ENCODE peak calls at places on chromosomes 1 and 21, in nine cellular contexts. D is amniotic stem cell, O is HT-29, Z is kidney glomerular epithelial cell, R is left cardiac atrium, X is ELR, S is H7, L is EL, B is NCI-H774. M is an unnamed sample.

GRCh38 chr1:27382950-27383627 is at the start of gene CD164L2:
- DNase-seq in D (no peak), O (peak), Z (no peak), R (no peak), X (no peak), S (peak), L (no peak), B (peak), M (no peak)

GRCh38 chr1:23427550-23427949 is 3.0 kb upstream of the TCEA3 start:
- DNase-seq in D (no peak), O (no peak), Z (no peak), R (no peak), X (no peak), S (no peak), L (no peak), B (no peak), M (no peak)

GRCh38 chr1:152441756-152442155 is 27.7 kb upstream of the CRNN start:
- DNase-seq in D (no peak), O (no peak), Z (no peak), R (no peak), X (no peak), S (no peak), L (no peak), B (no peak), M (no peak)

GRCh38 chr1:46805755-46806154 is 6.9 kb downstream of the CYP4B1 start:
- DNase-seq in D (no peak), O (no peak), Z (no peak), R (no peak), X (no peak), S (no peak), L (no peak), B (no peak), M (no peak)

GRCh38 chr1:242811092-242811840 is 286.8 kb upstream of the PLD5 start:
- DNase-seq in D (no peak), O (no peak), Z (no peak), R (no peak), X (no peak), S (no peak), L (peak), B (no peak), M (no peak)

GRCh38 chr1:156652992-156653355 is 11.1 kb downstream of the BCAN start:
- DNase-seq in D (no peak), O (no peak), Z (no peak), R (no peak), X (no peak), S (no peak), L (no peak), B (no peak), M (no peak)

GRCh38 chr21:45699251-45699942 is 55.9 kb downstream of the PCBP3 start:
- DNase-seq in D (no peak), O (no peak), Z (no peak), R (no peak), X (no peak), S (no peak), L (no peak), B (no peak), M (no peak)

GRCh38 chr1:227268943-227269342 is 49.3 kb downstream of the CDC42BPA start:
- DNase-seq in D (no peak), O (no peak), Z (no peak), R (no peak), X (no peak), S (no peak), L (no peak), B (peak), M (no peak)

GRCh38 chr21:32300117-32300681 is 1.5 kb downstream of the MRAP start:
- DNase-seq in D (no peak), O (no peak), Z (no peak), R (no peak), X (no peak), S (no peak), L (no peak), B (no peak), M (no peak)

GRCh38 chr1:23122023-23122738 is 46.5 kb downstream of the LUZP1 start:
- DNase-seq in D (no peak), O (peak), Z (no peak), R (no peak), X (no peak), S (peak), L (peak), B (no peak), M (no peak)

GRCh38 chr1:1202831-1203560 is 3.4 kb downstream of the TNFRSF18 start:
- DNase-seq in D (no peak), O (no peak), Z (no peak), R (peak), X (no peak), S (peak), L (no peak), B (no peak), M (no peak)

GRCh38 chr21:45957986-45958610 is 23.5 kb upstream of the COL6A1 start:
- DNase-seq in D (no peak), O (no peak), Z (no peak), R (peak), X (no peak), S (no peak), L (peak), B (no peak), M (no peak)

GRCh38 chr1:63329621-63330330 is 7.4 kb downstream of the FOXD3 start:
- DNase-seq in D (no peak), O (no peak), Z (no peak), R (no peak), X (no peak), S (peak), L (no peak), B (no peak), M (no peak)

M was measured in esophagus squamous epithelium.